ENCODE peak calls at places on chromosomes 5 and 9, in seven cellular contexts. One of them, this sample, is unnamed.

GRCh38 chr5:144304683-144305082 is 134.0 kb downstream of the KCTD16 start:
- DNase-seq in A549: no peak
- DNase-seq in stomach: no peak
- DNase-seq in sigmoid colon: no peak
- DNase-seq in K562: no peak
- DNase-seq in HepG2: no peak
- DNase-seq in upper lobe of left lung: no peak
- DNase-seq in this sample: no peak

GRCh38 chr9:134826336-134827246 is 54.0 kb upstream of the FCN2 start:
- DNase-seq in stomach: no peak
- DNase-seq in upper lobe of left lung: no peak
- DNase-seq in K562: no peak
- DNase-seq in HepG2: no peak
- DNase-seq in A549: no peak
- DNase-seq in sigmoid colon: no peak
- DNase-seq in this sample: no peak

GRCh38 chr9:135090547-135090946 is 3.1 kb downstream of the OLFM1 start:
- DNase-seq in K562: peak
- DNase-seq in HepG2: no peak
- DNase-seq in upper lobe of left lung: no peak
- DNase-seq in stomach: no peak
- DNase-seq in sigmoid colon: no peak
- DNase-seq in A549: no peak
- DNase-seq in this sample: no peak

GRCh38 chr9:108473209-108474112 is 382.3 kb downstream of the ACTL7B start:
- DNase-seq in A549: peak
- DNase-seq in K562: no peak
- DNase-seq in stomach: no peak
- DNase-seq in HepG2: no peak
- DNase-seq in upper lobe of left lung: no peak
- DNase-seq in sigmoid colon: no peak
- DNase-seq in this sample: no peak

GRCh38 chr5:56078675-56079500 is 84.1 kb upstream of the IL6ST start:
- DNase-seq in sigmoid colon: peak
- DNase-seq in A549: no peak
- DNase-seq in HepG2: peak
- DNase-seq in upper lobe of left lung: no peak
- DNase-seq in stomach: no peak
- DNase-seq in K562: no peak
- DNase-seq in this sample: peak

GRCh38 chr5:87752362-87752761 is 339.6 kb upstream of the CCNH start:
- DNase-seq in A549: no peak
- DNase-seq in K562: no peak
- DNase-seq in sigmoid colon: no peak
- DNase-seq in upper lobe of left lung: no peak
- DNase-seq in stomach: no peak
- DNase-seq in HepG2: no peak
- DNase-seq in this sample: no peak

GRCh38 chr9:87277346-87277745 is 220.3 kb upstream of the DAPK1 start:
- DNase-seq in sigmoid colon: no peak
- DNase-seq in stomach: no peak
- DNase-seq in HepG2: no peak
- DNase-seq in upper lobe of left lung: no peak
- DNase-seq in K562: no peak
- DNase-seq in A549: no peak
- DNase-seq in this sample: no peak

GRCh38 chr5:181203093-181203711 is 1.8 kb downstream of the TRIM7 start:
- DNase-seq in stomach: no peak
- DNase-seq in A549: no peak
- DNase-seq in K562: no peak
- DNase-seq in upper lobe of left lung: no peak
- DNase-seq in sigmoid colon: no peak
- DNase-seq in HepG2: no peak
- DNase-seq in this sample: no peak

GRCh38 chr9:135136991-135137390 is 49.5 kb downstream of the OLFM1 start:
- DNase-seq in sigmoid colon: no peak
- DNase-seq in upper lobe of left lung: no peak
- DNase-seq in HepG2: no peak
- DNase-seq in stomach: no peak
- DNase-seq in A549: no peak
- DNase-seq in K562: no peak
- DNase-seq in this sample: no peak

GRCh38 chr5:145797336-145797735 is 37.8 kb downstream of the PRELID2 start:
- DNase-seq in A549: no peak
- DNase-seq in K562: no peak
- DNase-seq in upper lobe of left lung: no peak
- DNase-seq in HepG2: no peak
- DNase-seq in sigmoid colon: no peak
- DNase-seq in stomach: no peak
- DNase-seq in this sample: no peak

GRCh38 chr5:14142202-14142855 is 813 bp upstream of the TRIO start:
- DNase-seq in HepG2: no peak
- DNase-seq in K562: no peak
- DNase-seq in sigmoid colon: no peak
- DNase-seq in upper lobe of left lung: no peak
- DNase-seq in A549: no peak
- DNase-seq in stomach: no peak
- DNase-seq in this sample: no peak

GRCh38 chr5:133150909-133151544 is 99.2 kb downstream of the HSPA4 start:
- DNase-seq in sigmoid colon: no peak
- DNase-seq in stomach: no peak
- DNase-seq in K562: no peak
- DNase-seq in A549: no peak
- DNase-seq in upper lobe of left lung: no peak
- DNase-seq in HepG2: no peak
- DNase-seq in this sample: no peak

GRCh38 chr9:115192835-115193234 is 74.9 kb upstream of the TNC start:
- DNase-seq in A549: no peak
- DNase-seq in sigmoid colon: no peak
- DNase-seq in stomach: no peak
- DNase-seq in K562: no peak
- DNase-seq in HepG2: no peak
- DNase-seq in upper lobe of left lung: no peak
- DNase-seq in this sample: no peak

GRCh38 chr5:133396724-133397123 is 215.6 kb downstream of the FSTL4 start:
- DNase-seq in K562: no peak
- DNase-seq in upper lobe of left lung: no peak
- DNase-seq in stomach: no peak
- DNase-seq in sigmoid colon: no peak
- DNase-seq in A549: no peak
- DNase-seq in HepG2: no peak
- DNase-seq in this sample: no peak

GRCh38 chr5:123086376-123087055 is 2.5 kb upstream of the PRDM6 start:
- DNase-seq in HepG2: no peak
- DNase-seq in sigmoid colon: no peak
- DNase-seq in upper lobe of left lung: no peak
- DNase-seq in stomach: no peak
- DNase-seq in A549: no peak
- DNase-seq in K562: no peak
- DNase-seq in this sample: no peak

GRCh38 chr9:111375817-111376564 is 46.0 kb upstream of the OR2K2 start:
- DNase-seq in K562: no peak
- DNase-seq in sigmoid colon: no peak
- DNase-seq in stomach: no peak
- DNase-seq in upper lobe of left lung: no peak
- DNase-seq in HepG2: no peak
- DNase-seq in A549: no peak
- DNase-seq in this sample: no peak

GRCh38 chr9:69097923-69098593 is 62.5 kb downstream of the FXN start:
- DNase-seq in A549: no peak
- DNase-seq in sigmoid colon: no peak
- DNase-seq in HepG2: no peak
- DNase-seq in K562: no peak
- DNase-seq in stomach: no peak
- DNase-seq in upper lobe of left lung: no peak
- DNase-seq in this sample: no peak

GRCh38 chr9:124660341-124660801 is 110.7 kb downstream of the NR6A1 start:
- DNase-seq in HepG2: peak
- DNase-seq in A549: peak
- DNase-seq in sigmoid colon: no peak
- DNase-seq in stomach: no peak
- DNase-seq in upper lobe of left lung: no peak
- DNase-seq in K562: peak
- DNase-seq in this sample: no peak

GRCh38 chr5:29005386-29005785 is 1967.0 kb upstream of the CDH9 start:
- DNase-seq in HepG2: peak
- DNase-seq in upper lobe of left lung: no peak
- DNase-seq in K562: peak
- DNase-seq in A549: peak
- DNase-seq in stomach: no peak
- DNase-seq in sigmoid colon: no peak
- DNase-seq in this sample: no peak

GRCh38 chr5:149028984-149029383 is 33.9 kb downstream of the SH3TC2 start:
- DNase-seq in sigmoid colon: no peak
- DNase-seq in A549: no peak
- DNase-seq in upper lobe of left lung: no peak
- DNase-seq in K562: no peak
- DNase-seq in stomach: no peak
- DNase-seq in HepG2: no peak
- DNase-seq in this sample: no peak

GRCh38 chr5:114305402-114306207 is 56.3 kb upstream of the KCNN2 start:
- DNase-seq in HepG2: peak
- DNase-seq in sigmoid colon: no peak
- DNase-seq in stomach: no peak
- DNase-seq in upper lobe of left lung: no peak
- DNase-seq in K562: no peak
- DNase-seq in A549: peak
- DNase-seq in this sample: no peak

DNA sequence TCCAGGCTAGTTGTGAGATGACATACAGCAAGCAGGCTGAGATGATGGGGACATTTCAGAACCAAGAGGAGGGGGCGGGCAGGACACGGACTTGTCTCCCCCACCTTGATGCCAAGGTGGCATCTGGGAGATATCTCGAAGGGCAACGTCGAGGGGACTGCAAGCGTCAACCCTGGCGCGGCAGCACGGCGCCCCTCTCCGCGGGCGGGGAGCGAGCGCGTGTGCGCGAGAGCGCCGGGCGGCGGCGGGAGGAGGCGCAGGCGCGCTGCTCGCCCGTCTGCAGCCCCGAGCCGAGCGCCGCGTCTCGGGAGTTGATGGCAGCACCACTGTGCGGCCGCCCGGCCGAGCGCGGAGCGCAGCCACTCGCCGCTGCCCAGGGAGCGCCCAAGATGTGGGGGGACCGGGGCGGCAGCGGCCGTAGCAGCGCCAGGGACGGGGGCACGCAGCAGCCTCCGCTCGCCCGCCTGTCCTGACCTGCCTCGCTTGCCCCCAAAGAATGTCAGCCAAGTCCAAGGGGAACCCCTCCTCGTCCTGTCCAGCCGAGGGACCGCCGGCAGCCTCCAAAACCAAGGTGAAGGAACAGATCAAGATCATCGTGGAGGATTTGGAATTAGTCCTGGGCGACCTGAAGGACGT is at the start of gene PRR16:
- DNase-seq in stomach: peak
- DNase-seq in HepG2: no peak
- DNase-seq in upper lobe of left lung: peak
- DNase-seq in K562: peak
- DNase-seq in sigmoid colon: peak
- DNase-seq in A549: peak
- DNase-seq in this sample: peak
- TF ChIP-seq CTCF in stomach: no peak
- TF ChIP-seq CTCF in HepG2: no peak
- TF ChIP-seq CTCF in upper lobe of left lung: peak
- TF ChIP-seq CTCF in K562: peak
- TF ChIP-seq CTCF in sigmoid colon: no peak
- TF ChIP-seq CTCF in A549: peak
- TF ChIP-seq CTCF in this sample: peak

DNA sequence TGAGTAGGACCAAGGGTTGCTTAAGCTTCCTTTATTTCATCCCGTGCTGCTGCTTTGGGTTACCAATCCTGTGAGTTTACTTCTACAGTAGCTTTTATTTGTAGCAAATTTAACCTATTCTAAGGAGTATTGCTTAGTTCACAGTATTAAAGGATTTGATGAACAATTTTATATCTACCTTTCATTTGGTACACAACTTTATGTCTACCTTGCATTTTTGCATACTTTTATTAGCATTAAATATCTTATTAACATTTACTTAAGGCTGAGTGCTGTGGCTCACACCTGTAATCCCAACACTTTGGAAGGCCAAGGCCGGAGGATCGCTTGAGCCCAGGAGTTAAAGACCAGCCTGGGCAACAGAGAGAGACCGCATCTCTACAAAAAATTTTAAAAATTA is 4.2 kb downstream of the GTF3C4 start:
- DNase-seq in HepG2: no peak
- DNase-seq in A549: no peak
- DNase-seq in K562: no peak
- DNase-seq in sigmoid colon: no peak
- DNase-seq in stomach: no peak
- DNase-seq in upper lobe of left lung: no peak
- DNase-seq in this sample: no peak
- H3K4me3 ChIP-seq in HepG2: no peak
- H3K4me3 ChIP-seq in A549: no peak
- H3K4me3 ChIP-seq in K562: no peak
- H3K4me3 ChIP-seq in sigmoid colon: no peak
- H3K4me3 ChIP-seq in stomach: no peak
- H3K4me3 ChIP-seq in upper lobe of left lung: no peak
- H3K4me3 ChIP-seq in this sample: no peak

DNA sequence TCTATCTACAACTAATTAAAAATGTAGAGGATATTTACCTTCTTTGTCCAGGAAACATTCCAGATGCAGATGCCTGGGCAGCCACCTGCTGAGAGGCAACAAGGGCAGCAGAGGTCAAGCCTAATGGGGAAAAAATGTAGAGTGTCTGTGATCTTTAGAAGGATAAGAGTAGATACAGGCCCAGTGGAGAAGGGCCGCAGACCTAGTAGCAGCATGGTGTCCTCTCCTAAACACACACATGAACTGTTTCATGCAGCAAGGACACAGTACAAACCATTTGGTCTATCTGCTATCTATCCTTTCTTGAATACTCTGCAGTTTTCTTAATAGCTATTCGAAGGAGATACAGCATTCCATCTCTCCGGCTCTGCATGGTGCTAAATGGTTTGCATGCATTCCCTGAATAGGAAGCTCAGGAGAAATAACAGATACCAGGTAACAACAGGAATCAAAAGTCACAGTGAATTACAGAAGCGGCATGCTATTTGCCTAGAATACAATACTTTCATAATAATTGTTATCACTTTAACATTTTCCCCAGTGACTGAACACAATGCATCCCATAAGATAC is 107.3 kb downstream of the ZNF608 start:
- DNase-seq in HepG2: no peak
- DNase-seq in stomach: no peak
- DNase-seq in A549: no peak
- DNase-seq in upper lobe of left lung: no peak
- DNase-seq in K562: no peak
- DNase-seq in sigmoid colon: no peak
- DNase-seq in this sample: no peak
- TF ChIP-seq EP300 in HepG2: no peak
- TF ChIP-seq EP300 in stomach: no peak
- TF ChIP-seq EP300 in A549: no peak
- TF ChIP-seq EP300 in upper lobe of left lung: no peak
- TF ChIP-seq EP300 in K562: no peak
- TF ChIP-seq EP300 in sigmoid colon: no peak
- TF ChIP-seq EP300 in this sample: no peak

DNA sequence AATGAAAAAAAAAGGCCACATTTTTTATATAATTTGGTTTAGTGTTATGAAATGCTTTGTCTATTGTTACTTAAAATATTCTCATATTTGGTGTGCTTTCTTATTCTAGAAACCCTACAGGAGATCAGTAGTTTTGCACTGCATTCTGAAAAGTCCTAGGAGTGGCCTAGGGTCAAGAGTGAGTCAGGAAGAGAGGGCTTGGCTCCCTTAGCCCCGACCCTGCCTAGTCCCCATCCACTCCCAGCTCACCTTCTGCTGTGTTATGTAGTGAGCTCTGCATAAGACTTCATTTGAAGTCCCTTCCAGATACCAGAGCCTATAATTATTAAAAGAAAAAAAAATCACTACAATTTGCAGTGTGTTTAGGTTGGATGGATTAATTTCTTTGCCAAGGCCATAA is 143.5 kb downstream of the INSYN2B start:
- DNase-seq in stomach: no peak
- DNase-seq in A549: no peak
- DNase-seq in upper lobe of left lung: no peak
- DNase-seq in sigmoid colon: no peak
- DNase-seq in K562: no peak
- DNase-seq in HepG2: no peak
- DNase-seq in this sample: no peak
- TF ChIP-seq CTCF in stomach: no peak
- TF ChIP-seq CTCF in A549: no peak
- TF ChIP-seq CTCF in upper lobe of left lung: no peak
- TF ChIP-seq CTCF in sigmoid colon: no peak
- TF ChIP-seq CTCF in K562: no peak
- TF ChIP-seq CTCF in HepG2: no peak
- TF ChIP-seq CTCF in this sample: no peak

This sample was measured in ovary.